ENCODE peak calls at places on chromosomes 12 and 14, in four cellular contexts. G is lung, B is endothelial cell of umbilical vein, D is adrenal gland. N is an unnamed sample.
A peak's percentile ranks its signal among the peaks of the same experiment; 100 is the strongest.

GRCh38 chr14:68885226-68886108 is 92.6 kb upstream of the ZFP36L1 start:
- DNase-seq in G (no peak), B (no peak), D (no peak), N (no peak)

GRCh38 chr12:91040356-91040755 is 17.5 kb downstream of the KERA start:
- DNase-seq in G (no peak), B (no peak), D (no peak), N (no peak)

GRCh38 chr12:102961488-102961801 is 4.0 kb downstream of the ASCL1 start:
- DNase-seq in G (no peak), B (no peak), D (no peak), N (no peak)

GRCh38 chr12:86389949-86390348 is 133.8 kb upstream of the MGAT4C start:
- DNase-seq in B (no peak), G (no peak), D (no peak), N (no peak)

GRCh38 chr12:13962699-13963098 is 18.7 kb downstream of the GRIN2B start:
- DNase-seq in B (no peak), D (no peak), G (no peak), N (no peak)

GRCh38 chr12:62629971-62630739 is 163.5 kb downstream of the MON2 start:
- DNase-seq in B (no peak), D (no peak), G (no peak), N (no peak)

GRCh38 chr14:100620437-100621100 is 33.4 kb upstream of the BEGAIN start:
- DNase-seq in G (no peak), D (no peak), B (no peak), N (no peak)

GRCh38 chr14:57317248-57317833 is 48.6 kb downstream of the AP5M1 start:
- DNase-seq in D (peak; percentile 85), G (peak; percentile 81), B (peak; percentile 82), N (peak; percentile 54)

GRCh38 chr12:19894803-19895202 is 455.5 kb downstream of the AEBP2 start:
- DNase-seq in B (peak; percentile 77), G (no peak), D (no peak), N (no peak)

GRCh38 chr12:64566122-64566521 is 44.2 kb upstream of the RASSF3 start:
- DNase-seq in D (no peak), B (no peak), G (no peak), N (no peak)

GRCh38 chr14:22877000-22877501 is 5.5 kb downstream of the LRP10 start:
- DNase-seq in D (no peak), G (no peak), B (no peak), N (no peak)

GRCh38 chr12:58889557-58889956 is 30.7 kb downstream of the LRIG3 start:
- DNase-seq in B (no peak), G (no peak), D (no peak), N (no peak)

GRCh38 chr12:18982226-18982949 is 147.1 kb upstream of the PLEKHA5 start:
- DNase-seq in B (no peak), D (no peak), G (no peak), N (no peak)

GRCh38 chr12:132279184-132279889 is 50.1 kb downstream of the GALNT9 start:
- DNase-seq in D (no peak), G (peak; percentile 53), B (no peak), N (no peak)

GRCh38 chr12:102372112-102372511 is 108.3 kb downstream of the IGF1 start:
- DNase-seq in G (no peak), D (no peak), B (no peak), N (no peak)

GRCh38 chr14:30058401-30058800 is 130.8 kb upstream of the PRKD1 start:
- DNase-seq in B (no peak), D (no peak), G (no peak), N (no peak)

GRCh38 chr12:42757735-42758134 is 168.2 kb upstream of the PRICKLE1 start:
- DNase-seq in B (no peak), D (no peak), G (no peak), N (no peak)

GRCh38 chr14:94458096-94458495 is 5.5 kb upstream of the SERPINA11 start:
- DNase-seq in D (no peak), B (no peak), G (no peak), N (no peak)

GRCh38 chr14:87043667-87044200 is 949.2 kb downstream of the GALC start:
- DNase-seq in D (no peak), B (no peak), G (no peak), N (no peak)

GRCh38 chr14:89000007-89000942 is 175.8 kb downstream of the TTC8 start:
- DNase-seq in B (peak; percentile 57), G (peak; percentile 54), D (peak; percentile 89), N (no peak)

GRCh38 chr14:79379266-79379665 is 832.0 kb downstream of the DIO2 start:
- DNase-seq in B (no peak), G (no peak), D (no peak), N (no peak)

GRCh38 chr14:90599748-90600507 is 203.1 kb downstream of the CALM1 start:
- DNase-seq in G (no peak), D (no peak), B (no peak), N (peak; percentile 2)

GRCh38 chr12:91813701-91814100 is 331.9 kb downstream of the BTG1 start:
- DNase-seq in G (no peak), D (no peak), B (no peak), N (no peak)

GRCh38 chr12:116465892-116466291 is 93.3 kb upstream of the MAP1LC3B2 start:
- DNase-seq in G (no peak), D (no peak), B (no peak), N (no peak)

GRCh38 chr12:126912111-126912510 is 1354.9 kb upstream of the TMEM132C start:
- DNase-seq in G (no peak), B (no peak), D (no peak), N (no peak)

GRCh38 chr14:101955695-101956161 is 8.6 kb upstream of the DYNC1H1 start:
- DNase-seq in D (no peak), G (no peak), B (no peak), N (no peak)

GRCh38 chr14:104977681-104978647 is at the start of gene AHNAK2:
- DNase-seq in G (peak; percentile 64), D (peak; percentile 81), B (peak; percentile 68), N (peak; percentile 38)

GRCh38 chr12:95633049-95633545 is 81.8 kb upstream of the USP44 start:
- DNase-seq in G (peak; percentile 52), D (peak; percentile 72), B (peak; percentile 90), N (no peak)

GRCh38 chr14:104682107-104682593 is 7.3 kb upstream of the INF2 start:
- DNase-seq in G (no peak), D (no peak), B (no peak), N (no peak)

GRCh38 chr14:92783813-92784431 is 10.2 kb upstream of the GOLGA5 start:
- DNase-seq in D (peak; percentile 56), G (no peak), B (peak; percentile 81), N (no peak)

GRCh38 chr12:6430990-6431353 is 13.8 kb upstream of the CD27 start:
- DNase-seq in G (no peak), B (no peak), D (peak; percentile 22), N (no peak)

GRCh38 chr14:50736932-50737419 is 68.9 kb upstream of the SAV1 start:
- DNase-seq in G (no peak), D (no peak), B (no peak), N (no peak)

GRCh38 chr12:79407671-79408622 is 282.8 kb downstream of the PAWR start:
- DNase-seq in B (peak; percentile 88), G (peak; percentile 38), D (peak; percentile 72), N (peak; percentile 1)

GRCh38 chr14:96051642-96052540 is 12.7 kb downstream of the C14orf132 start:
- DNase-seq in D (no peak), G (no peak), B (no peak), N (no peak)

GRCh38 chr12:120643574-120643973 is 3.1 kb downstream of the CABP1 start:
- DNase-seq in D (no peak), G (no peak), B (no peak), N (no peak)

GRCh38 chr12:124419292-124420040 is 124.6 kb downstream of the RFLNA start:
- DNase-seq in B (no peak), G (no peak), D (no peak), N (no peak)
- H3K36me3 ChIP-seq in B (peaks cover 15% of the 10 kb centered on the region), G (peaks cover 6% of the 10 kb centered on the region), D (peaks cover 33% of the 10 kb centered on the region), N (peaks cover 36% of the 10 kb centered on the region)

DNA sequence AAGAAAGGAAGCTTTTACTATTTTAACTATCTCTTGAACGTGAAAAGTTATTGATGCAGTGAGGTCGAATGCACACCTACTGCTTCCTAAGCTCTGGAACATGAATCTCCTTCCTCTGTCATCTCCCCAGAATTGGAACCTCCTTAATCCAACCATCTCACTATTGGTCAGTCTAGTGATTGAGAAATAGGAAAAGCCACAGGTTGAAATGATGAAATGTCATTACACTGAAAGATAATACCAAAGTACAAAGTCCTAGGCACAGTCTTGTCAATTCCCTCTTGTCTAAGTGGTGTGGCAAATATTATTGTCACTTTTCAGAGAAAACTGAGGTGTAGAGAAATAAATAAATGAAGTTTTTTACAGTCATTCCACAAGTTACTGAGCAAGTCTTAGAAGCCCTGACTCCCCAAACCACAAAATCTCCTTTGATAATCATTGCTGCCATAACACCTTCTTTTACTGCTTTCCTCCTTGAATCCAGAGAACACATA is 19.5 kb upstream of the HIGD1C start:
- DNase-seq in D (no peak), B (no peak), G (no peak), N (no peak)
- H3K4me1 ChIP-seq in D (peaks cover 30% of the 10 kb centered on the region), B (no peaks in the 10 kb centered on the region), G (peaks cover 6% of the 10 kb centered on the region), N (no peaks in the 10 kb centered on the region)

GRCh38 chr12:53803194-53803593 is 51.4 kb upstream of the CISTR start:
- DNase-seq in B (no peak), G (no peak), D (no peak), N (no peak)

GRCh38 chr12:53805067-53805466 is 53.3 kb upstream of the CISTR start:
- DNase-seq in G (no peak), D (no peak), B (no peak), N (no peak)

GRCh38 chr12:53804429-53804828 is 52.6 kb upstream of the CISTR start:
- DNase-seq in B (no peak), D (no peak), G (peak; percentile 56), N (no peak)

GRCh38 chr12:53805801-53806200 is 54.0 kb upstream of the CISTR start:
- DNase-seq in G (no peak), B (no peak), D (no peak), N (no peak)

GRCh38 chr12:53803703-53804102 is 51.9 kb upstream of the CISTR start:
- DNase-seq in G (no peak), B (no peak), D (no peak), N (no peak)
- H3K36me3 ChIP-seq in G (no peaks in the 10 kb centered on the region), B (no peaks in the 10 kb centered on the region), D (no peaks in the 10 kb centered on the region), N (no peaks in the 10 kb centered on the region)

GRCh38 chr12:32499048-32499447 is 99.7 kb downstream of the FGD4 start:
- DNase-seq in D (no peak), B (no peak), G (no peak), N (no peak)

GRCh38 chr12:32494676-32495075 is 95.3 kb downstream of the FGD4 start:
- DNase-seq in B (no peak), D (no peak), G (no peak), N (no peak)

GRCh38 chr12:32493282-32493681 is 93.9 kb downstream of the FGD4 start:
- DNase-seq in D (no peak), G (no peak), B (no peak), N (no peak)

GRCh38 chr12:32497864-32498263 is 98.5 kb downstream of the FGD4 start:
- DNase-seq in B (no peak), G (no peak), D (no peak), N (no peak)

GRCh38 chr12:32496946-32497345 is 97.6 kb downstream of the FGD4 start:
- DNase-seq in D (no peak), G (no peak), B (no peak), N (no peak)
- H3K4me1 ChIP-seq in D (peaks cover under 1% of the 10 kb centered on the region), G (peaks cover 4% of the 10 kb centered on the region), B (peaks cover 6% of the 10 kb centered on the region), N (no peaks in the 10 kb centered on the region)